ENCODE peak calls at places on chromosomes 12 and 14, in ten cellular contexts. Q is prostate gland, X is glutamatergic neuron, I is hepatocyte, O is astrocyte of the spinal cord, L is heart left ventricle, D is kidney epithelial cell, K is fibroblast of the aortic adventitia, A is GM23338, N is stomach. R is an unnamed sample.

GRCh38 chr14:33943081-33943480 is 7.8 kb downstream of the EGLN3 start:
- DNase-seq in K (no peak), O (no peak), I (no peak), L (no peak), X (no peak), A (no peak), N (peak), D (no peak), Q (peak), R (no peak)

GRCh38 chr12:53751336-53752191 is at the start of gene CISTR:
- DNase-seq in X (peak), L (no peak), D (no peak), K (no peak), N (no peak), A (peak), I (peak), Q (no peak), O (no peak), R (no peak)

GRCh38 chr12:118189761-118190181 is 53.8 kb downstream of the PEBP1 start:
- DNase-seq in Q (peak), D (no peak), O (peak), A (peak), X (peak), N (no peak), I (peak), L (no peak), K (peak), R (peak)

GRCh38 chr14:101480747-101481530 is 80.4 kb upstream of the DIO3 start:
- DNase-seq in N (peak), X (peak), I (peak), A (no peak), O (peak), Q (no peak), L (no peak), K (peak), D (peak), R (peak)

GRCh38 chr12:57223191-57224165 is 6.0 kb upstream of the SHMT2 start:
- DNase-seq in L (no peak), A (no peak), I (no peak), D (no peak), X (no peak), N (no peak), O (no peak), K (no peak), Q (no peak), R (no peak)

GRCh38 chr12:114328292-114328691 is 77.7 kb downstream of the TBX5 start:
- DNase-seq in A (no peak), N (no peak), X (no peak), L (no peak), D (no peak), O (no peak), Q (no peak), I (no peak), K (no peak), R (no peak)

GRCh38 chr12:52559979-52560378 is 7.0 kb upstream of the KRT71 start:
- DNase-seq in I (no peak), Q (no peak), O (no peak), A (no peak), D (no peak), K (no peak), N (no peak), L (no peak), X (no peak), R (no peak)

GRCh38 chr14:103123128-103123633 is at the start of gene TNFAIP2:
- DNase-seq in K (peak), D (no peak), Q (no peak), X (no peak), L (peak), N (no peak), A (peak), O (no peak), I (no peak), R (no peak)

GRCh38 chr12:44674866-44675265 is 201.2 kb downstream of the NELL2 start:
- DNase-seq in O (no peak), N (no peak), X (no peak), A (no peak), D (no peak), K (no peak), L (no peak), Q (no peak), I (no peak), R (no peak)

GRCh38 chr12:13631873-13632272 is 349.5 kb downstream of the GRIN2B start:
- DNase-seq in K (no peak), N (no peak), Q (no peak), X (no peak), O (no peak), A (no peak), D (no peak), I (no peak), L (no peak), R (no peak)

GRCh38 chr12:52391618-52392002 is 6.2 kb upstream of the KRT84 start:
- DNase-seq in L (peak), K (peak), I (peak), Q (no peak), X (peak), N (peak), A (no peak), D (no peak), O (no peak), R (no peak)

GRCh38 chr14:52110441-52111086 is 41.7 kb upstream of the NID2 start:
- DNase-seq in L (no peak), X (no peak), I (no peak), N (no peak), D (no peak), A (no peak), K (peak), O (peak), Q (no peak), R (peak)

GRCh38 chr14:26602902-26603301 is 5.1 kb upstream of the NOVA1 start:
- DNase-seq in X (no peak), O (no peak), D (no peak), Q (no peak), L (no peak), K (no peak), I (no peak), N (no peak), A (no peak), R (no peak)

GRCh38 chr14:52801014-52801708 is 9.8 kb upstream of the GNPNAT1 start:
- DNase-seq in D (peak), N (no peak), A (no peak), O (peak), K (peak), I (no peak), X (no peak), Q (no peak), L (peak), R (peak)

GRCh38 chr12:55933799-55934174 is 2.8 kb downstream of the DGKA start:
- DNase-seq in A (no peak), O (no peak), I (no peak), D (no peak), K (no peak), X (no peak), N (no peak), L (no peak), Q (no peak), R (no peak)

GRCh38 chr12:78036889-78037288 is 206.2 kb downstream of the NAV3 start:
- DNase-seq in L (no peak), X (no peak), Q (no peak), N (no peak), I (no peak), O (no peak), K (no peak), D (no peak), A (no peak), R (no peak)

GRCh38 chr14:55846852-55847471 is 267.0 kb downstream of the KTN1 start:
- DNase-seq in I (no peak), X (no peak), K (peak), O (peak), A (no peak), Q (no peak), L (no peak), N (no peak), D (peak), R (peak)

GRCh38 chr14:50619569-50620141 is 48.5 kb downstream of the SAV1 start:
- DNase-seq in A (peak), L (no peak), X (no peak), D (no peak), Q (no peak), K (peak), O (peak), N (no peak), I (peak), R (peak)

GRCh38 chr12:106301611-106302321 is 767 bp upstream of the TCP11L2 start:
- DNase-seq in K (peak), X (peak), O (peak), I (peak), Q (peak), A (peak), D (no peak), L (peak), N (peak), R (no peak)

GRCh38 chr12:67034110-67034879 is 234.9 kb upstream of the CAND1 start:
- DNase-seq in Q (no peak), D (no peak), N (peak), X (no peak), L (no peak), O (peak), A (no peak), I (no peak), K (no peak), R (no peak)

GRCh38 chr14:100030441-100031153 is 34.6 kb upstream of the EVL start:
- DNase-seq in O (peak), L (no peak), Q (no peak), I (peak), D (peak), K (peak), X (no peak), N (no peak), A (no peak), R (peak)

GRCh38 chr12:62123721-62124203 is 136.4 kb upstream of the USP15 start:
- DNase-seq in X (peak), K (peak), Q (no peak), N (peak), A (peak), D (peak), O (peak), I (peak), L (no peak), R (peak)

GRCh38 chr14:70638416-70638815 is 3.3 kb upstream of the TTC9 start:
- DNase-seq in I (no peak), X (no peak), O (no peak), Q (no peak), K (no peak), N (no peak), D (no peak), L (no peak), A (no peak), R (no peak)

GRCh38 chr12:57909611-57910010 is 31.8 kb upstream of the ATP23 start:
- DNase-seq in K (no peak), N (no peak), L (no peak), Q (no peak), O (no peak), A (no peak), D (no peak), I (no peak), X (no peak), R (no peak)

GRCh38 chr14:99393059-99393655 is 87.5 kb downstream of the SETD3 start:
- DNase-seq in O (no peak), X (peak), Q (no peak), K (peak), L (no peak), D (no peak), A (peak), N (peak), I (peak), R (no peak)

GRCh38 chr14:85336817-85337216 is 193.1 kb upstream of the FLRT2 start:
- DNase-seq in I (no peak), O (no peak), K (peak), D (no peak), Q (no peak), N (no peak), L (no peak), A (no peak), X (no peak), R (no peak)

GRCh38 chr12:28033538-28033915 is 61.0 kb upstream of the PTHLH start:
- DNase-seq in Q (no peak), L (no peak), X (no peak), K (peak), D (no peak), I (no peak), A (no peak), N (no peak), O (no peak), R (peak)

GRCh38 chr14:53231166-53231565 is 78.0 kb upstream of the DDHD1 start:
- DNase-seq in K (no peak), N (no peak), L (no peak), O (no peak), Q (no peak), A (no peak), I (no peak), D (no peak), X (no peak), R (no peak)

GRCh38 chr12:85385406-85385805 is 105.4 kb downstream of the ALX1 start:
- DNase-seq in I (no peak), O (no peak), K (no peak), Q (no peak), L (no peak), D (no peak), A (no peak), N (no peak), X (no peak), R (no peak)

GRCh38 chr12:87930033-87930432 is 99.2 kb downstream of the C12orf50 start:
- DNase-seq in D (peak), A (no peak), N (no peak), K (peak), X (no peak), L (no peak), O (peak), I (no peak), Q (no peak), R (no peak)

GRCh38 chr12:56315626-56316473 is at the start of gene CNPY2:
- DNase-seq in X (peak), L (peak), K (peak), N (peak), I (peak), Q (peak), A (peak), D (peak), O (peak), R (peak)

GRCh38 chr12:24600559-24600958 is 348.3 kb downstream of the BCAT1 start:
- DNase-seq in A (no peak), I (no peak), K (no peak), Q (no peak), X (no peak), N (no peak), L (no peak), D (no peak), O (no peak), R (no peak)

GRCh38 chr12:129196927-129197326 is 343.6 kb downstream of the GLT1D1 start:
- DNase-seq in X (no peak), A (no peak), N (no peak), D (no peak), Q (no peak), K (no peak), O (no peak), I (no peak), L (no peak), R (no peak)

GRCh38 chr12:129195081-129195480 is 341.8 kb downstream of the GLT1D1 start:
- DNase-seq in N (no peak), D (no peak), L (no peak), I (no peak), X (no peak), Q (no peak), K (no peak), O (no peak), A (peak), R (no peak)

GRCh38 chr12:129190827-129191226 is 337.5 kb downstream of the GLT1D1 start:
- DNase-seq in L (no peak), X (peak), A (peak), N (no peak), I (no peak), D (no peak), Q (no peak), K (no peak), O (no peak), R (no peak)

DNA sequence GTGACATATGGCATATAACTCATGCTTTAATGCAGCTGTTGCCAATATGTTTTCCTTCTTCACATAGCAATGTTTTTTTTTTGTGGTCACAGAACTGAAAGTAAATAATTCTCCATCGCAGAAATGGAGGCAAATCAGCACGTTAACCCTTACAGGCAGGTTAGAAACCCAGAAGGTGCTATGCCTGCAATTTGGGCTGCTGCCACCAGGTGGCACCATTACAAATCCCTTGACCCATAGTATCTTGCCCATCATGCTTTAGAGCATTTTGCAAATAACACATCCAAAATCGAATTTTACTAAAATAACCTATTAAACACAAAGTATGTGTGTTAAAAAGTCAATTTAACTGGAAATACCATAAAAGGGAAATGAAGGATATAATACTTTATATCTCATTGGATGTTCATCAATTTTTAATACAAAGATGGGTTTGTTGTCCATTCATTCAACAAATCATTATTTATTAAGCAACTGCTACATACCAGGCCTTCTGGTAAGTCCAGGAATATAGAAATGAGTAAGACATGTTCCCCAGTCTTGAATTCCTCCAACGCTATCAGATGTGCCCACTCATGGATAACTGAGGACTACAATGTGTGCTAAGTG is 340.1 kb downstream of the GLT1D1 start:
- DNase-seq in O (peak), I (no peak), N (peak), L (no peak), A (peak), Q (no peak), K (no peak), X (peak), D (no peak), R (no peak)
- TF ChIP-seq CTCF in O (peak), I (peak), N (peak), L (peak), A (peak), Q (no peak), K (peak), X (peak), D (peak), R (peak)

DNA sequence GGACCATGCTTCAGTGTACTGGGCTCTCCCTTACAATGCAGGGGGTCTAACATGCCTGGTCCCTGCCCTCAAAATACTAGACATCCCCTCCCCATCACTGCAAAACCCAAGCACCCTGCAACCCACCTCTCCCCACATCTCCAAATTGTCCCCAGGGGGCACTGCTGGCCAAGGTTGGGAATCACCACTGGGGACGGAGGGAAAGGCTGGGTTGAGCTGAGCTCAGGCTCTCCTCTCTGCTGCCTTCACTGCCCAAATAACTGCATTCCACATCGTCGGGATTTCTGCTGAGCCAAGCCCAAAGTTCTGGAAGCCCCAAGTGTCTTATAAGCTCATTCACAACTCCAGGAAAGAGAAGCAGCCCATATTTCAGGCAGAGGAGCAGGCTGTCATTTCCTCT is 69.6 kb downstream of the NT5DC3 start:
- DNase-seq in A (peak), O (peak), K (peak), X (no peak), L (no peak), I (peak), Q (no peak), D (no peak), N (peak), R (peak)
- TF ChIP-seq CTCF in A (peak), O (peak), K (peak), X (no peak), L (peak), I (peak), Q (no peak), D (peak), N (peak), R (peak)

GRCh38 chr12:113002155-113002554 is 23.8 kb downstream of the OAS2 start:
- DNase-seq in L (no peak), O (no peak), A (no peak), N (no peak), I (peak), X (no peak), Q (no peak), D (no peak), K (no peak), R (no peak)
- TF ChIP-seq CTCF in L (no peak), O (peak), A (no peak), N (no peak), I (no peak), X (no peak), Q (no peak), D (no peak), K (peak), R (peak)

DNA sequence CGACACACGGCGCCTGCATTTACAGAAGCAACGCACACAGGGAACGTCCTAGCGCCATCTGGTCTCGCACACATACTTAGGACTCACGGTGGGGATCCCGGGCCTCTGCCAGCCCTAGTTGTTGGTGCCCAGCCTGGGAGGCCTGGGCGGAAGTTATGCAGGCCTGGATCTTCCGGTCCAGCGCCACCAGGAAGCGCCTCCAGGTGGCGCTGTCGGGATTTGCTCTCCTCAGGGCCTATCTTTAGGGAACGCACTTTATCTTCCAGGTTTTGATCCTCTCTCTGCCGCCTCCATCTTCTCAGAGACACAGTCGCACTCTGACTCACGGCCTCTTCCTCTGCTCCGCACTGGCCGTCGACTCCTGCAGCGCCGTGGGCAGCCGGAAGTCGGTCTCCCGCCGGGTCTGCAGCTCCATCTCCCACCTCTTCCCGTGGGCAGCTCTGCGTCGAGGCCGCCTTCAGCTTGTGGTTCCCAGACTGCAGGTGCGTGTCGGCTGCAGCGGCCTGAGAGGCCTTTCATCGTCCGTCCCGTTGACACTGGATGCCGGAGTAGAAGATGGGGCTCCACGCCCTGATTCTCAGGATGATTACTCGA is 760.4 kb downstream of the TMEM121 start:
- DNase-seq in I (no peak), L (no peak), K (no peak), N (no peak), X (no peak), Q (no peak), O (no peak), A (peak), D (no peak), R (no peak)
- TF ChIP-seq CTCF in I (no peak), L (no peak), K (no peak), N (no peak), X (no peak), Q (no peak), O (no peak), A (no peak), D (no peak), R (peak)

R was measured in HFFc6.